ENCODE peak calls at places on chromosome 7, in seven cellular contexts. P is endothelial cell; B is CD8-positive, alpha-beta T cell; K is MM.1S; R is upper lobe of left lung; J is left ventricle myocardium inferior; G is B cell. A is an unnamed sample.

GRCh38 chr7:65233409-65234034 is 140.1 kb upstream of the ZNF92 start:
- DNase-seq in P (no peak), B (no peak), K (peak; percentile 45), R (no peak), J (no peak), G (no peak), A (no peak)

GRCh38 chr7:108114117-108114841 is 15.9 kb downstream of the LAMB4 start:
- DNase-seq in P (peak; percentile 25), B (no peak), K (peak; percentile 54), R (no peak), J (no peak), G (peak; percentile 16), A (no peak)

GRCh38 chr7:5595545-5596045 is 172.0 kb upstream of the TNRC18 start:
- DNase-seq in P (no peak), B (no peak), K (no peak), R (no peak), J (no peak), G (no peak), A (no peak)

GRCh38 chr7:16695621-16696237 is 49.7 kb downstream of the BZW2 start:
- DNase-seq in P (peak; percentile 41), B (no peak), K (peak; percentile 30), R (no peak), J (no peak), G (peak; percentile 18), A (no peak)

GRCh38 chr7:155549226-155549625 is 2.9 kb upstream of the CNPY1 start:
- DNase-seq in P (no peak), B (no peak), K (no peak), R (no peak), J (no peak), G (no peak), A (no peak)

GRCh38 chr7:44980393-44981034 is 1.7 kb upstream of the MYO1G start:
- DNase-seq in P (no peak), B (no peak), K (no peak), R (no peak), J (no peak), G (peak; percentile 33), A (no peak)

GRCh38 chr7:44994877-44995554 is 5.0 kb upstream of the CCM2 start:
- DNase-seq in P (peak; percentile 51), B (no peak), K (peak; percentile 84), R (no peak), J (no peak), G (no peak), A (no peak)

GRCh38 chr7:20190588-20190987 is 26.6 kb downstream of the MACC1 start:
- DNase-seq in P (no peak), B (no peak), K (no peak), R (no peak), J (no peak), G (no peak), A (no peak)

GRCh38 chr7:85614684-85615083 is 427.8 kb upstream of the SEMA3D start:
- DNase-seq in P (no peak), B (no peak), K (no peak), R (peak; percentile 22), J (no peak), G (no peak), A (no peak)

GRCh38 chr7:46034056-46034768 is 113.1 kb upstream of the IGFBP3 start:
- DNase-seq in P (no peak), B (no peak), K (no peak), R (no peak), J (no peak), G (no peak), A (no peak)

GRCh38 chr7:147432068-147432467 is 1158.5 kb upstream of the C7orf33 start:
- DNase-seq in P (peak; percentile 15), B (no peak), K (no peak), R (no peak), J (no peak), G (no peak), A (no peak)

GRCh38 chr7:19715499-19715898 is 6.7 kb upstream of the POLR1F start:
- DNase-seq in P (no peak), B (no peak), K (no peak), R (no peak), J (no peak), G (no peak), A (no peak)

GRCh38 chr7:20602306-20602705 is 13.2 kb upstream of the ABCB5 start:
- DNase-seq in P (no peak), B (no peak), K (no peak), R (no peak), J (no peak), G (no peak), A (no peak)

GRCh38 chr7:150405584-150406310 is 26.6 kb downstream of the ZNF775 start:
- DNase-seq in P (peak; percentile 53), B (peak; percentile 58), K (peak; percentile 78), R (peak; percentile 85), J (no peak), G (peak; percentile 65), A (peak; percentile 41)

GRCh38 chr7:54541941-54542618 is at the start of gene VSTM2A:
- DNase-seq in P (peak; percentile 77), B (no peak), K (no peak), R (peak; percentile 75), J (no peak), G (peak; percentile 32), A (no peak)

GRCh38 chr7:70630647-70631457 is 501.1 kb upstream of the GALNT17 start:
- DNase-seq in P (no peak), B (no peak), K (no peak), R (peak; percentile 84), J (peak; percentile 57), G (no peak), A (no peak)

GRCh38 chr7:75842836-75843446 is 29.3 kb upstream of the CCL24 start:
- DNase-seq in P (no peak), B (no peak), K (peak; percentile 55), R (no peak), J (no peak), G (no peak), A (no peak)

GRCh38 chr7:44561962-44562621 is 11.6 kb downstream of the DDX56 start:
- DNase-seq in P (no peak), B (no peak), K (no peak), R (no peak), J (no peak), G (no peak), A (no peak)

GRCh38 chr7:139730746-139731612 is 46.8 kb downstream of the HIPK2 start:
- DNase-seq in P (no peak), B (no peak), K (peak; percentile 58), R (no peak), J (peak; percentile 80), G (no peak), A (no peak)

GRCh38 chr7:979886-980571 is 3.0 kb upstream of the CYP2W1 start:
- DNase-seq in P (no peak), B (no peak), K (no peak), R (peak; percentile 29), J (no peak), G (no peak), A (no peak)

GRCh38 chr7:98280791-98281756 is at the start of gene BRI3:
- DNase-seq in P (peak; percentile 91), B (peak; percentile 94), K (peak; percentile 94), R (peak; percentile 99), J (peak; percentile 96), G (peak; percentile 97), A (peak; percentile 84)

GRCh38 chr7:105210721-105211205 is 178.0 kb downstream of the SRPK2 start:
- DNase-seq in P (no peak), B (no peak), K (peak; percentile 72), R (no peak), J (peak; percentile 32), G (peak; percentile 29), A (no peak)

GRCh38 chr7:99478464-99479440 is 6.1 kb downstream of the ZNF789 start:
- DNase-seq in P (no peak), B (no peak), K (no peak), R (no peak), J (no peak), G (no peak), A (no peak)

GRCh38 chr7:55348502-55348901 is 16.6 kb upstream of the LANCL2 start:
- DNase-seq in P (no peak), B (no peak), K (no peak), R (no peak), J (no peak), G (no peak), A (no peak)

GRCh38 chr7:70193514-70193913 is 595.2 kb downstream of the AUTS2 start:
- DNase-seq in P (no peak), B (no peak), K (peak; percentile 19), R (no peak), J (no peak), G (no peak), A (no peak)

GRCh38 chr7:150973571-150974451 is 4.3 kb downstream of the KCNH2 start:
- DNase-seq in P (no peak), B (peak; percentile 66), K (peak; percentile 83), R (peak; percentile 76), J (no peak), G (peak; percentile 70), A (no peak)

GRCh38 chr7:134547738-134548054 is 1.2 kb upstream of the AKR1B15 start:
- DNase-seq in P (peak; percentile 62), B (no peak), K (peak; percentile 81), R (no peak), J (peak; percentile 62), G (no peak), A (no peak)

GRCh38 chr7:84247591-84247990 is 53.0 kb upstream of the SEMA3A start:
- DNase-seq in P (no peak), B (no peak), K (no peak), R (no peak), J (no peak), G (no peak), A (no peak)
- TF ChIP-seq CTCF in P (no peak), B (no peak), K (no peak), R (no peak), J (no peak), G (no peak), A (no peak)

GRCh38 chr7:129054438-129055293 is at the start of gene TNPO3:
- DNase-seq in P (peak; percentile 87), B (peak; percentile 94), K (peak; percentile 96), R (peak; percentile 94), J (peak; percentile 94), G (peak; percentile 84), A (peak; percentile 85)
- TF ChIP-seq CTCF in P (no peak), B (no peak), K (peak; percentile 11), R (no peak), J (no peak), G (no peak), A (no peak)

GRCh38 chr7:43456200-43456599 is 126.7 kb upstream of the STK17A start:
- DNase-seq in P (no peak), B (no peak), K (no peak), R (peak; percentile 52), J (no peak), G (no peak), A (no peak)
- TF ChIP-seq CTCF in P (no peak), B (no peak), K (no peak), R (no peak), J (peak; percentile 29), G (no peak), A (no peak)

DNA sequence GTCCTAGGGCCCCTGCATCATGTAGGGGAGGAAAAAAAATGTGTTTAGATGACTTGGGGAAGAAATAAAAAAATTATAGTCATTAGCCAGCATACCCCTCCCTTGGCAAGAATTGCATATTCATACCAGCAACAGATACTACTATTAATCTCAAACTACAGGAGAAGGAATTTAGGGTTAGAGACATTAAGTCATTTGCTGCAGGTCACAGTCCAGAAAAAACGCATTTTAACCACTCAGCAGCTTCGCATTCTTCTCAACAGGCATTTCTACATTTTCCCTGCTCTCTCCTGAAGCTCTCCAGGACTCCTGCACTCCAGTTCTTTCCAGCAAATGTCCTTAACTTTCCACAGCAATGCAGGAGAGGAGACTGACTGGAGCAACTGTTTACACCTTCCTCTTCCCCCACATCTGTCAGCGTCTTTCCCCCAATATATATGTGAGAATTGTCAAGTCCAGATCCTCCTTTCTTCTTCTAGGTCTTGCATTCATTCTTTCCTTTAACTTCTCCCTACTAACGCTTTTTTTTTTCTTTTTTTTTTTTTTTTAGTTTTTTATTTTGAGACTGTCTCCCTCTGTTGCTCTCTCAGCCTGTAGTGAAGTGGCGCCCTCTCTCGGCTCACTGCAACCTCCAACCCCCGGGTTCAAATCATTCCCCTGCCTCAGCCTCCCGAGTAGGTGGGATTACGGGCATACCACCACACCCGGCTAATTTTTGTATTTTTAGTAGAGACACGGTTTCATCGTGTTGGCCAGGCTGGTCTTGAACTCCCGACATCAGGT is 35.6 kb downstream of the PRPS1L1 start:
- DNase-seq in P (peak; percentile 30), B (no peak), K (no peak), R (no peak), J (no peak), G (no peak), A (no peak)
- TF ChIP-seq CTCF in P (peak; percentile 37), B (no peak), K (peak; percentile 31), R (no peak), J (peak; percentile 24), G (peak; percentile 21), A (no peak)